ENCODE peak calls at places on chromosome 1, in six cellular contexts. R is mammary epithelial cell, U is fibroblast of lung, P is PC-9, Y is uterus, W is astrocyte of the spinal cord. H is an unnamed sample.

GRCh38 chr1:67832737-67833594 is at the start of gene GNG12:
- DNase-seq in R (peak), U (peak), P (peak), Y (peak), W (peak), H (peak)

GRCh38 chr1:65020774-65021173 is 54.4 kb upstream of the JAK1 start:
- DNase-seq in R (no peak), U (no peak), P (no peak), Y (no peak), W (no peak), H (no peak)

GRCh38 chr1:21175324-21175669 is 1.4 kb downstream of the EIF4G3 start:
- DNase-seq in R (peak), U (peak), P (no peak), Y (peak), W (peak), H (no peak)

GRCh38 chr1:172719694-172720138 is 60.8 kb downstream of the FASLG start:
- DNase-seq in R (no peak), U (peak), P (peak), Y (no peak), W (peak), H (no peak)

GRCh38 chr1:226638001-226638601 is 89.5 kb downstream of the STUM start:
- DNase-seq in R (no peak), U (no peak), P (no peak), Y (peak), W (no peak), H (no peak)

GRCh38 chr1:21161842-21162241 is 14.9 kb downstream of the EIF4G3 start:
- DNase-seq in R (no peak), U (peak), P (no peak), Y (no peak), W (no peak), H (no peak)

GRCh38 chr1:219670426-219671149 is 57.7 kb upstream of the ZC3H11B start:
- DNase-seq in R (no peak), U (peak), P (no peak), Y (peak), W (no peak), H (no peak)

GRCh38 chr1:174023438-174023837 is 1.3 kb upstream of the RC3H1 start:
- DNase-seq in R (peak), U (peak), P (peak), Y (peak), W (peak), H (no peak)

GRCh38 chr1:27727126-27727525 is 1.4 kb downstream of the FAM76A start:
- DNase-seq in R (no peak), U (peak), P (no peak), Y (no peak), W (peak), H (no peak)

GRCh38 chr1:109493805-109494539 is at the start of gene CYB561D1:
- DNase-seq in R (peak), U (peak), P (peak), Y (peak), W (peak), H (peak)

GRCh38 chr1:211036701-211037494 is 97.0 kb downstream of the KCNH1 start:
- DNase-seq in R (peak), U (peak), P (peak), Y (no peak), W (peak), H (no peak)

GRCh38 chr1:15337656-15338402 is 71.9 kb upstream of the EFHD2 start:
- DNase-seq in R (peak), U (peak), P (peak), Y (no peak), W (peak), H (no peak)

GRCh38 chr1:185279571-185279970 is 37.5 kb downstream of the IVNS1ABP start:
- DNase-seq in R (peak), U (peak), P (no peak), Y (no peak), W (peak), H (no peak)

GRCh38 chr1:172935062-172935592 is 115.6 kb downstream of the TNFSF18 start:
- DNase-seq in R (no peak), U (peak), P (no peak), Y (no peak), W (no peak), H (no peak)

GRCh38 chr1:51956528-51957509 is 33.7 kb downstream of the RAB3B start:
- DNase-seq in R (peak), U (peak), P (no peak), Y (no peak), W (peak), H (no peak)

GRCh38 chr1:201149400-201149799 is 4.9 kb downstream of the TMEM9 start:
- DNase-seq in R (no peak), U (peak), P (no peak), Y (no peak), W (peak), H (no peak)

DNA sequence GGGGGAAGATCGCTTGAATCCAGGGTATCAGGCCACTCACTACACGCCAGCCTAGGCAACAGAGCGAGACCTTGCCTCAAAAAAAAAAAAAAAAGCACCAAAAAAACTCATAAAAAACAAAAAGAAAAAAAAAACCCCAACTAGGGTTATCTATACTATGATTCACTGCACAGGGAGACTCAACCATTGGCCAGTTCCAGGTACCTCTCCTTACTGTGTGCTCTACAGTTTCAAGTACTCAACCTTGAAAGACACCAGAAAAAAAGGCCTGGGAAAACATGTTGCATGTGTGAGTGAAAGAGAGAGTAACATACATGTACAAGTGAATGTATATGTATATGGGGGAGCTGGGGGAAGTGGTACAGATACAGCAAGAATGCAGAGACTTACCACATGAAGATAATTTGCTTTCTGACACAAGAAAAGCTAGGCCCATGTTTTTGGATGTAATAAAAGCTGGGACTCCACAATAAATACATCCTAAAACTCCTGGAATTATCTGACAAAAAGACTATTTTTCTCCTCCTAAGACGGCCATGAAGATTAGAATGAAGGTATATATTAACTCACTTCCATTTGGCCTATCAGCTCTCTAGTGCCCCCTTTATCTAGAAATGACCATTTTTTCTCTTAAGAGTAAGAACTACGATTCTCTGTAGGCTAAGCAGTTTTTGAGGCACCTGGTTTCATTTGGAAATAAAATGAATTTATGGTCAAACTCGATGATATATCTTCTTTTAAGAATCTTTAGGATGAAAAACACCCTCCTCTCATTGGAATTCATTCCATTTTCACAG is 52.2 kb downstream of the SLC27A3 start:
- DNase-seq in R (no peak), U (no peak), P (no peak), Y (no peak), W (no peak), H (no peak)
- TF ChIP-seq CTCF in R (no peak), U (peak), P (no peak), Y (no peak), W (peak), H (no peak)

DNA sequence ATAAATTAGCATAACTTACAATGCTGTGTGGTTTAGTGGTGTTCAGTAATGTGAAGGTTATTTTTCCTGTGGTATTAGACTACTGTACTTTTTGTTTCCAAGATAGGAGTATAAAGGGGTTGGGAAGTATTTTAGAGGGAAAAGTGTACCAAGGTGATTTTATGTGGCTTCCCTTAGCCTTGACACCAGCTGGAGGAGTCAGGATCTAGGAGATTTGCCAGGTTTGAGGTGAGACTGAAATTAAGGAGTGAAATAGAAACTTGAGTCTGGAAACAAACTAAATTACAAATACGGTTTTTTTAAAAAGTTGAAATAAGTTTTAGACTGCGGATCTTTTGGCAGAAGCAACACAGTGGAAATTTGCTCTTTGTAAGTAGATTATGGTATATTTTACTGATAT is 32.3 kb downstream of the COG2 start:
- DNase-seq in R (no peak), U (no peak), P (no peak), Y (no peak), W (no peak), H (no peak)
- TF ChIP-seq CTCF in R (no peak), U (no peak), P (no peak), Y (no peak), W (no peak), H (no peak)

GRCh38 chr1:25866288-25866687 is 7.0 kb upstream of the AUNIP start:
- DNase-seq in R (no peak), U (no peak), P (no peak), Y (no peak), W (no peak), H (no peak)
- TF ChIP-seq CTCF in R (no peak), U (no peak), P (no peak), Y (no peak), W (no peak), H (no peak)

GRCh38 chr1:206538901-206539655 is 31.7 kb downstream of the RASSF5 start:
- DNase-seq in R (no peak), U (no peak), P (no peak), Y (no peak), W (no peak), H (no peak)

GRCh38 chr1:206537141-206537540 is 29.8 kb downstream of the RASSF5 start:
- DNase-seq in R (no peak), U (peak), P (no peak), Y (no peak), W (peak), H (no peak)

GRCh38 chr1:206541236-206541833 is 34.0 kb downstream of the RASSF5 start:
- DNase-seq in R (no peak), U (no peak), P (no peak), Y (no peak), W (no peak), H (no peak)

GRCh38 chr1:206538086-206538781 is 30.9 kb downstream of the RASSF5 start:
- DNase-seq in R (no peak), U (peak), P (no peak), Y (no peak), W (no peak), H (no peak)

GRCh38 chr1:206540044-206540758 is 32.9 kb downstream of the RASSF5 start:
- DNase-seq in R (no peak), U (no peak), P (no peak), Y (peak), W (no peak), H (no peak)
- TF ChIP-seq CTCF in R (no peak), U (no peak), P (no peak), Y (no peak), W (no peak), H (no peak)

GRCh38 chr1:34108711-34109110 is 56.3 kb downstream of the CSMD2 start:
- DNase-seq in R (no peak), U (no peak), P (no peak), Y (no peak), W (no peak), H (no peak)

GRCh38 chr1:34108269-34108668 is 56.8 kb downstream of the CSMD2 start:
- DNase-seq in R (no peak), U (no peak), P (no peak), Y (no peak), W (no peak), H (no peak)

GRCh38 chr1:34115233-34115632 is 49.8 kb downstream of the CSMD2 start:
- DNase-seq in R (no peak), U (peak), P (no peak), Y (no peak), W (no peak), H (no peak)

GRCh38 chr1:34113362-34113761 is 51.7 kb downstream of the CSMD2 start:
- DNase-seq in R (no peak), U (no peak), P (no peak), Y (no peak), W (no peak), H (no peak)

GRCh38 chr1:34113887-34114286 is 51.1 kb downstream of the CSMD2 start:
- DNase-seq in R (peak), U (no peak), P (no peak), Y (no peak), W (no peak), H (no peak)
- TF ChIP-seq CTCF in R (peak), U (no peak), P (peak), Y (no peak), W (peak), H (peak)

GRCh38 chr1:240109920-240110685 is 18.4 kb downstream of the FMN2 start:
- DNase-seq in R (no peak), U (peak), P (no peak), Y (no peak), W (peak), H (no peak)

GRCh38 chr1:240115831-240116230 is 24.1 kb downstream of the FMN2 start:
- DNase-seq in R (no peak), U (no peak), P (no peak), Y (no peak), W (no peak), H (no peak)

GRCh38 chr1:240114222-240114621 is 22.5 kb downstream of the FMN2 start:
- DNase-seq in R (no peak), U (no peak), P (no peak), Y (no peak), W (no peak), H (no peak)

GRCh38 chr1:240109130-240109529 is 17.4 kb downstream of the FMN2 start:
- DNase-seq in R (no peak), U (no peak), P (no peak), Y (no peak), W (no peak), H (no peak)

GRCh38 chr1:240111558-240111957 is 19.9 kb downstream of the FMN2 start:
- DNase-seq in R (no peak), U (no peak), P (no peak), Y (no peak), W (no peak), H (no peak)
- TF ChIP-seq CTCF in R (no peak), U (no peak), P (no peak), Y (no peak), W (no peak), H (peak)

GRCh38 chr1:43197343-43198127 is 25.4 kb downstream of the CFAP57 start:
- DNase-seq in R (no peak), U (no peak), P (no peak), Y (no peak), W (no peak), H (no peak)
- TF ChIP-seq CTCF in R (no peak), U (no peak), P (no peak), Y (no peak), W (no peak), H (no peak)

DNA sequence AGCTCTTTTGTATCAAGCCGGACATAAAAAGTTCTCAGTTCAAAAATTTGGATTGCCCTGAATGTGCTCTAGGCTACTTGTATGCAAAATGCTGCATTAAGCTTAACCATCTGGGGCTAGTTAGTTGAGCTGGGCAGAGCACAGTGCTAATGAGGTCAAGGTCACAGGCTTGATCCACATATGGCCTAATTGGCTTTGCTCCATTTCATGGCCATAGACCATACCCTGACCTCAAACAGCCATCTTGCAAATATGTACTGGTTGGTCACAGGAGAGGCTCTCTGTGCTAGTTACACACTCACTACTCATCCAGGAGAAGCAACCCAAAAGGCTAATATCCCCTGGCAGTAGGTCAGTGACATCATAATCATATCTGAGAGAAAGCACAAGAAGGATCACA is 60.3 kb downstream of the TBX15 start:
- DNase-seq in R (no peak), U (no peak), P (no peak), Y (no peak), W (no peak), H (no peak)
- TF ChIP-seq CTCF in R (no peak), U (no peak), P (no peak), Y (no peak), W (no peak), H (no peak)

DNA sequence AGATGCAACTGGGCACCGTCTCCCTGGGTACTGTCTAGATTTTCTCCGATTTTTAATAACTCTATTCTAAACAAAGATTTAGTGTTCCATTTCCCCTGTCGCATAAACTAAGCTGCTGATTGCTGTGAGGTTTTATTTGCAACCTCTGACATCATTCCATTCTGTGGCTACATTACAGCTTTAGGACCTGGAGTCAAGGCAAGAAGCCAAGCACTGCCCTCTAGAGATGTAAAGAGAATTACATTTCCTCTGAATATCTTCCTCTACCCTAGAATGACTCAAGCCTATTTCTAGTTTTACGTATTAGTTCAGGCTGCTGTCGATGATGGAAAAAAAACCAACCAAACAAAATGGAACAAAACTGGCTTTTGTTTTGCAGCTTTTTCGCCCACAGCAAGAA is 130.2 kb upstream of the MAP1LC3C start:
- DNase-seq in R (peak), U (no peak), P (no peak), Y (no peak), W (peak), H (no peak)
- TF ChIP-seq CTCF in R (peak), U (no peak), P (peak), Y (no peak), W (no peak), H (peak)